ENCODE peak calls at places on chromosomes 6 and 20, in five cellular contexts. O, K, H, C and T are unnamed samples. For H3K36me3 and H3K4me1, the result is how much of the 10 kb centered on the place peaks cover.

GRCh38 chr6:97674802-97675201 is 391.8 kb upstream of the MMS22L start:
- DNase-seq in O (peak), C (no peak), K (peak), H (peak), T (no peak)

GRCh38 chr6:159908535-159908934 is 17.7 kb downstream of the MAS1 start:
- DNase-seq in O (no peak), C (no peak), K (no peak), H (peak), T (no peak)

GRCh38 chr6:6964675-6965074 is 143.1 kb upstream of the RREB1 start:
- DNase-seq in C (no peak), H (no peak), K (no peak), O (no peak), T (no peak)

GRCh38 chr6:119476024-119476423 is 126.5 kb upstream of the MAN1A1 start:
- DNase-seq in H (no peak), O (no peak), K (no peak), C (no peak), T (no peak)

GRCh38 chr20:19992996-19993908 is 23.9 kb upstream of the NAA20 start:
- DNase-seq in K (peak), C (no peak), H (peak), O (peak), T (no peak)

GRCh38 chr6:33156964-33157363 is 35.3 kb downstream of the COL11A2 start:
- DNase-seq in H (no peak), C (no peak), K (no peak), O (no peak), T (no peak)

GRCh38 chr6:47135772-47136171 is 93.6 kb upstream of the ADGRF1 start:
- DNase-seq in H (peak), C (no peak), O (peak), K (peak), T (no peak)

GRCh38 chr20:31719644-31720485 is 2.8 kb downstream of the BCL2L1 start:
- DNase-seq in O (no peak), C (no peak), H (no peak), K (peak), T (peak)

GRCh38 chr6:13012977-13013680 is 296.6 kb downstream of the PHACTR1 start:
- DNase-seq in H (peak), K (peak), O (no peak), C (peak), T (no peak)
- H3K9ac ChIP-seq in H (no peak), K (peak), O (no peak), C (no peak), T (no peak)

DNA sequence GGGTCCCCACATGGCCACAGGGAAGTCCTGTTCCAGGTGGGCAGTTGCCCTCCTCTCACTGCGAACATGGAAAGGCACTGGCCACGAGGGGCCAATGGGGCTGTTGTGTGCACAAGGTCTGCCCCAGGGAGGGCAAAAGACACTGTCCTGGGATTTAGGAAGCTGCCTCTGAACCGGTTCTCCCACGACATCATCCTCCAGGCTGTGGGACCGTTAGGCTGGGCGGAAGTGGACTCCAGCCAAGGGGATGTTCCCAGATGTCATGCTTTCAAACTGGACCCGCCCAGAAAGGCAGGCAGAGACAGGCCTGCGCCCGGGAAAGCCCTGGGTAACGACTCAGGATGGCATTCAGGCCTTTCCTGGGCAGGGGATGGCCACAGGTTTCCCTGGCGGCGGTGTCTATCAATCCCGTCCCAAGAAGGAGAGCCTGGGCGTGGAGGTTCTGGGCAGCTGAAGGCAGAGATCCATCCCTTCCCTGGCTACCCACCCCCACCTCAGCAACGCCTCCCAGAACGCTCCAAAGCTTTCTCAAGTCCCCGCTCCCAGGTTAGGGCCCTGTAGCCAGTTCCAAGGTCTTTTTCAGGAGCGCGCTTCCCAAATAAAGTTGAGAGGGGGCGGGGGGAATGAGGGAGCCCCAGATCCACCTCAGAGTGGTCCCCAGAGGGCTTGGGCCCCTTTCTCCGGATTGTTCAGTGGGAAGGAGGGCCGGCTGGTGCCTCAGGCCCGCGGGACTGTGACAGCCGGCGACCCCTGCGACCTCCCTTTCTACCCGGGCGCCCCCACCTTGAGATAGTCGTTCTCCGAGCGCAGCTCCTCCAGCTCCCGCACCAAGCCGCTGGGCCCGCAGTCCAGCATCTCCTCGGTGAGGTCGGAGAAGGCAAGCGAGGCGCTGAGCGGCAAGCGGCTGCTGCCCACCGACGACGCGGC is 13.8 kb upstream of the TLDC2 start:
- DNase-seq in K (peak), C (no peak), H (peak), O (peak), T (peak)
- H3K36me3 ChIP-seq in K (under half), C (under half), H (under half), O (under half), T (under half)

GRCh38 chr6:125203395-125203794 is 49.8 kb downstream of the TPD52L1 start:
- DNase-seq in H (peak), C (no peak), O (no peak), K (no peak), T (no peak)

GRCh38 chr6:125200986-125201385 is 47.4 kb downstream of the TPD52L1 start:
- DNase-seq in H (peak), O (no peak), K (no peak), C (no peak), T (no peak)

GRCh38 chr6:125205931-125206330 is 52.4 kb downstream of the TPD52L1 start:
- DNase-seq in C (no peak), O (no peak), K (no peak), H (no peak), T (no peak)

GRCh38 chr6:125198285-125199009 is 44.9 kb downstream of the TPD52L1 start:
- DNase-seq in C (no peak), K (no peak), H (no peak), O (no peak), T (no peak)

GRCh38 chr6:125201961-125202729 is 48.6 kb downstream of the TPD52L1 start:
- DNase-seq in H (peak), C (no peak), K (peak), O (peak), T (peak)
- H3K4me1 ChIP-seq in H (under half), C (under half), K (under half), O (under half), T (under half)

DNA sequence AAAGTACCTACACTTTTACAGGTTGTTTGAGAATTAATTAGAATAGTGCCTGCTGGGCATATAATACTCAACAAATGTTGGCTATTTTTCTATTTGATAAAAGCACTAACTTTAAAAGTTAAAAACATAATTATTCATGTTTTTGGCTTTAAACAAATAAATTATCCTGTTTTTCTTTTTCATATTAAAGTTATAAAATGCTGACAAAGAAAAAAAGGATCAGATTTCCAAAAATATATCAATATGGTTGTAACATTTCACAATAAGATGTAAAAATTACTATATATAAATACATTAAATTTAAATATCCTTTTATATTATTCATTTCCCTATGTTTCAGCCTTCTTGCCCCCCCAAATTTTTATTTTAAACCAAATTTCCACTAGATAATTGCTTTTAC is 312.0 kb downstream of the RNGTT start:
- DNase-seq in H (no peak), C (no peak), O (no peak), K (no peak), T (no peak)
- H3K9ac ChIP-seq in H (no peak), C (no peak), O (no peak), K (no peak), T (no peak)

GRCh38 chr6:18243302-18243893 is 20.9 kb downstream of the DEK start:
- DNase-seq in K (no peak), O (no peak), H (no peak), C (no peak), T (no peak)

GRCh38 chr6:18246205-18246604 is 18.1 kb downstream of the DEK start:
- DNase-seq in H (peak), O (peak), C (no peak), K (no peak), T (no peak)

GRCh38 chr6:18245079-18245478 is 19.3 kb downstream of the DEK start:
- DNase-seq in K (no peak), H (no peak), O (no peak), C (no peak), T (no peak)

GRCh38 chr6:18245642-18246041 is 18.7 kb downstream of the DEK start:
- DNase-seq in H (no peak), C (no peak), O (peak), K (no peak), T (no peak)

DNA sequence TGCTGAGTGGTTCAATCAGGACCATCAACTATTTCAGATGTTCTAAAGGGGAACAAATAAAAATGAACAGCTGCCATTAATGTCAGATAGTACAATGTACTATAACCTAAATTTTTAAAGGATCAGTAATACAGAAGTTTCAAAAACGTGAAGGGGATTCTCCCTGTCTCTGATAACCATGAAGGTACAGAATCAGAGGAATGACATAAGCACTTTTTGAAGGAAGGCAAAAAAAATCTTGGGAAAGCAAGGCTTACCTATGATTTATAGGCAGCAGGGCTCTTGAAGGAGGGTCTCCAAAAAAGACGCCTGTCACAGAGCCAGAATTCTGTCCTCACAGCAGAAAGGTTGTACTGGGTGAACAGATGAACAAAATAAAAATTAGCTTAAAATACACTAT is 20.1 kb downstream of the DEK start:
- DNase-seq in O (no peak), K (no peak), C (no peak), H (no peak), T (no peak)
- H3K36me3 ChIP-seq in O (under half), K (under half), C (under half), H (under half), T (under half)

GRCh38 chr6:105786449-105786848 is 299.7 kb upstream of the PRDM1 start:
- DNase-seq in C (no peak), H (no peak), O (no peak), K (peak), T (no peak)
- H3K4me1 ChIP-seq in C (under half), H (under half), O (under half), K (under half), T (under half)

GRCh38 chr6:108585921-108586320 is 25.2 kb downstream of the FOXO3 start:
- DNase-seq in O (no peak), H (no peak), C (no peak), K (no peak), T (no peak)

GRCh38 chr6:108584323-108584722 is 23.6 kb downstream of the FOXO3 start:
- DNase-seq in O (no peak), C (no peak), K (no peak), H (no peak), T (no peak)

GRCh38 chr6:108588586-108588985 is 27.9 kb downstream of the FOXO3 start:
- DNase-seq in K (peak), C (no peak), O (peak), H (peak), T (peak)

GRCh38 chr6:108589244-108589730 is 28.6 kb downstream of the FOXO3 start:
- DNase-seq in O (peak), C (peak), K (peak), H (peak), T (peak)

GRCh38 chr6:108587258-108588059 is 26.7 kb downstream of the FOXO3 start:
- DNase-seq in C (no peak), H (peak), K (peak), O (peak), T (no peak)
- H3K9ac ChIP-seq in C (no peak), H (peak), K (no peak), O (peak), T (peak)

GRCh38 chr6:134961366-134961765 is 11.5 kb upstream of the ALDH8A1 start:
- DNase-seq in K (no peak), O (no peak), H (no peak), C (no peak), T (no peak)

GRCh38 chr6:134956676-134957075 is 6.8 kb upstream of the ALDH8A1 start:
- DNase-seq in C (no peak), K (no peak), H (peak), O (no peak), T (no peak)

GRCh38 chr6:134956032-134956431 is 6.1 kb upstream of the ALDH8A1 start:
- DNase-seq in K (no peak), H (no peak), O (no peak), C (no peak), T (no peak)

GRCh38 chr6:134962421-134962820 is 12.5 kb upstream of the ALDH8A1 start:
- DNase-seq in C (no peak), K (no peak), O (peak), H (no peak), T (no peak)

DNA sequence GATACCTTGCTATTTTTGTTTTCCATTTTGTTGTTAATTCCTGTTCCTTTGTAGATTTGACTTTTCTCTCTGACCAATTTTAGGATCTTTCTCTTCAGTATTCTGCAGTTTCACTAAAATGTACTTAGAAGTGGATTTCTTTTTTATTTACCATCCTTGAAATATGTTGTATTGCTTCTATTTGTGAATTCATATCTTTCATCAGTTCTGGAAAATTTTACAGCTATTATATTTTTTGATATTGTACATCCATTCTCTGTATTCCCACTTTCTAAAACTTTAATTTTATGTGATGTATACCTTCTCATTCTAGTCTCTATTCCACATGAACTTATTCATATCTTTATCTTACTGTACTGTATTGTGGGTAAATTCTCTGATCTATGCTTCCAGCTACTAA is 9.7 kb upstream of the ALDH8A1 start:
- DNase-seq in K (no peak), O (no peak), C (no peak), H (no peak), T (no peak)
- H3K36me3 ChIP-seq in K (under half), O (under half), C (under half), H (half or more), T (under half)

GRCh38 chr6:68024570-68025269 is 610.4 kb upstream of the ADGRB3 start:
- DNase-seq in C (no peak), K (no peak), O (no peak), H (no peak), T (no peak)
- H3K4me1 ChIP-seq in C (under half), K (under half), O (under half), H (under half), T (under half)

GRCh38 chr6:88867841-88868558 is 95.4 kb downstream of the RNGTT start:
- DNase-seq in C (no peak), H (peak), K (peak), O (peak), T (no peak)
- H3K9ac ChIP-seq in C (no peak), H (no peak), K (no peak), O (no peak), T (no peak)